ENCODE peak calls at places on chromosomes 3 and 15, in six cellular contexts. B is tibial nerve, K is A549, M is body of pancreas, U is transverse colon, W is H54. P is an unnamed sample.
A peak's percentile ranks its signal among the peaks of the same experiment; 100 is the strongest.

GRCh38 chr3:160331127-160331937 is 67.7 kb downstream of the IFT80 start:
- DNase-seq in U (no peak), W (no peak), K (peak; percentile 69), M (no peak), B (no peak), P (no peak)

GRCh38 chr3:188776447-188776846 is 395.3 kb upstream of the TPRG1 start:
- DNase-seq in U (no peak), B (no peak), M (no peak), W (no peak), K (no peak), P (no peak)

GRCh38 chr3:10619989-10620832 is 114.8 kb upstream of the ATP2B2 start:
- DNase-seq in W (no peak), U (no peak), M (no peak), K (no peak), B (no peak), P (no peak)

GRCh38 chr3:152272771-152273242 is 4.1 kb downstream of the MBNL1 start:
- DNase-seq in M (no peak), W (no peak), K (no peak), B (no peak), U (no peak), P (no peak)

GRCh38 chr3:111723293-111723963 is 128.3 kb upstream of the ZBED2 start:
- DNase-seq in K (no peak), M (no peak), U (no peak), B (no peak), W (no peak), P (no peak)

GRCh38 chr3:46228259-46229222 is 13.7 kb upstream of the CCR3 start:
- DNase-seq in B (no peak), M (no peak), W (no peak), U (no peak), K (no peak), P (no peak)

GRCh38 chr15:36964626-36965025 is 135.7 kb downstream of the MEIS2 start:
- DNase-seq in M (no peak), W (no peak), U (no peak), K (no peak), B (no peak), P (no peak)

GRCh38 chr3:33385423-33385822 is 54.8 kb downstream of the UBP1 start:
- DNase-seq in K (peak; percentile 12), B (no peak), U (no peak), W (no peak), M (no peak), P (no peak)

GRCh38 chr3:14283092-14283820 is 104.6 kb downstream of the LSM3 start:
- DNase-seq in U (no peak), M (no peak), B (no peak), W (no peak), K (no peak), P (no peak)

GRCh38 chr3:131221731-131222130 is 159.8 kb upstream of the NUDT16 start:
- DNase-seq in W (peak; percentile 19), U (no peak), K (peak; percentile 3), B (no peak), M (no peak), P (no peak)

GRCh38 chr3:192745150-192745549 is 17.8 kb upstream of the FGF12 start:
- DNase-seq in B (no peak), W (no peak), M (no peak), K (no peak), U (no peak), P (no peak)

GRCh38 chr3:23238578-23238977 is 35.5 kb downstream of the UBE2E2 start:
- DNase-seq in U (no peak), M (no peak), W (no peak), B (no peak), K (no peak), P (no peak)

GRCh38 chr3:194298331-194299227 is 52.5 kb downstream of the CPN2 start:
- DNase-seq in U (no peak), W (no peak), M (no peak), K (no peak), B (no peak), P (no peak)

GRCh38 chr15:38683382-38684242 is 119.0 kb upstream of the RASGRP1 start:
- DNase-seq in W (peak; percentile 28), M (peak; percentile 68), U (peak; percentile 70), B (no peak), K (peak; percentile 38), P (no peak)

GRCh38 chr3:122745365-122746021 is 48.1 kb downstream of the HSPBAP1 start:
- DNase-seq in K (no peak), B (no peak), U (no peak), M (no peak), W (no peak), P (no peak)

GRCh38 chr3:48407542-48408099 is 22.3 kb downstream of the PLXNB1 start:
- DNase-seq in M (no peak), U (no peak), K (no peak), W (no peak), B (peak; percentile 5), P (peak; percentile 0)

GRCh38 chr15:100113351-100114075 is 228.3 kb downstream of the ADAMTS17 start:
- DNase-seq in U (no peak), M (no peak), K (no peak), B (no peak), W (no peak), P (peak; percentile 45)

GRCh38 chr15:65383991-65384390 is 6.2 kb upstream of the IGDCC3 start:
- DNase-seq in M (no peak), W (no peak), U (no peak), B (no peak), K (no peak), P (no peak)

GRCh38 chr3:194928183-194928736 is 242.6 kb downstream of the FAM43A start:
- DNase-seq in M (no peak), U (no peak), K (no peak), W (no peak), B (no peak), P (no peak)

DNA sequence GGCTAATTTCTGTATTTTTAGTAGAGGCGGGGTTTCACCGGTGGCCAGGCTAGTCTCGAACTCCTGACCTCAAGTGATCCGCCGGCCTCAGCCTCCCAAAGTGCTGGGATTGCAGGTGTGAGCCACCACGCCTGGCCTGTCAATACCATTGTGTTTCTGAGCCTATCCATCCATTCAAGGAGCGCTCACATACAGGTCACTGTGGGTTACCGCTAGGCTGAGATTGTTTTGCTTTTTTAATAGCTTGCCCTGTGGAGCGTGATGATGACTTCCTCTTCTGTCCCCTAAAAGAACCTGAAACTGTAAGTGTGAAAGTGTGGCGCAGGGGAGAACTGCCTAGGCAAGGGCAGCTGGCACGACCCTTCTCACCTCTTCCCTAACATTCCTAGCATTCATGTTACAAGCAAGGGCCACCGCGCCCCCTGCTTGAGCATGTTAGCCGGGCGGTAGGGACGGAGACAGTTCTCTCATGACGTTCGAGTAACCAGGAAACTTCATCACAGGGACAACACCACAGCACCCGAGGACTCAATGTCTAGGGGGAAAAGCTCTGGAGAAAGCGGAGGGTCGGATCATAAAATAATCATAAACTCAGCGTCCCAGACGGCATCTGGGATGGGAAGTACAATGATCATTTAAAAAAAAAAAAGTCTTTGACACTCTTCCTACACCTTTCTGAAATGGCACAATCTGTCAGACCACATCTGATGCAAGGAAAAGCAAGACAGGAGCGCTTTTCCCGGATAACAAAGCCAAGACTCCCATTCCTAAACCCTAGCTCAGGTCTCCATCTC is 785 bp downstream of the LAMP3 start:
- DNase-seq in M (no peak), W (no peak), B (no peak), U (no peak), K (no peak), P (no peak)
- TF ChIP-seq POLR2A in M (no peak), W (no peak), B (no peak), U (no peak), K (no peak), P (no peak)

GRCh38 chr3:57089043-57089442 is 28.6 kb downstream of the SPATA12 start:
- DNase-seq in K (no peak), U (no peak), M (no peak), W (no peak), B (no peak), P (no peak)

GRCh38 chr3:57088503-57088902 is 28.0 kb downstream of the SPATA12 start:
- DNase-seq in W (no peak), K (no peak), U (no peak), M (no peak), B (no peak), P (no peak)

GRCh38 chr3:57085211-57085610 is 24.7 kb downstream of the SPATA12 start:
- DNase-seq in U (no peak), M (no peak), B (no peak), W (no peak), K (no peak), P (no peak)

GRCh38 chr3:57087361-57088092 is 27.1 kb downstream of the SPATA12 start:
- DNase-seq in U (no peak), B (no peak), M (no peak), W (no peak), K (no peak), P (no peak)

DNA sequence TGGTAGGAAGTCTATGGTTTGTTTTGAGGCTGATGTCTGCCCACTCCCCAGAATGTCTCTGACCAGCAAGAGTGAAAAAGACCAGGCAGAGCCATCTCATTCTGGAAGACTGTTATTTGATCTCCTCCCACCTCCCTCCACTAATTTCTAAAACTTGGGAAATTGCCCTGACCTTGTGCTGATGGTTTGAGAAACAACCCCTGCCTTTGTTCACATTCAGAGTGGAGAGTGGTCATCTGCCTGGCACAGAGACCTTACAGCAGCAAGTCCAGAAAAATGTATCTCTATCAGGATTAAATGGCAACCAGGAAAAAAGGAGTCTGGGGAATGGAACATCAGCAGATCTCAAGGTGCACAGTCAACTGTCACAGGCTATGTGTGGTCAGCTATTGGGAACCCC is 25.7 kb downstream of the SPATA12 start:
- DNase-seq in U (no peak), K (no peak), W (no peak), M (no peak), B (no peak), P (no peak)
- TF ChIP-seq POLR2A in U (no peak), K (no peak), W (no peak), M (no peak), B (no peak), P (no peak)

GRCh38 chr15:59366368-59367021 is 6.2 kb downstream of the MYO1E start:
- DNase-seq in B (no peak), W (no peak), M (no peak), K (peak; percentile 55), U (peak; percentile 31), P (no peak)

GRCh38 chr15:59367022-59367451 is 5.6 kb downstream of the MYO1E start:
- DNase-seq in U (no peak), B (no peak), M (no peak), K (no peak), W (no peak), P (no peak)

GRCh38 chr15:59371458-59372351 is 966 bp downstream of the MYO1E start:
- DNase-seq in W (no peak), U (peak; percentile 55), K (no peak), M (peak; percentile 68), B (no peak), P (peak; percentile 41)

GRCh38 chr15:59372352-59373211 is at the start of gene MYO1E:
- DNase-seq in M (peak; percentile 94), W (peak; percentile 88), B (peak; percentile 75), U (peak; percentile 92), K (peak; percentile 98), P (peak; percentile 93)

GRCh38 chr15:59369597-59369996 is 3.1 kb downstream of the MYO1E start:
- DNase-seq in K (no peak), M (no peak), U (no peak), W (no peak), B (no peak), P (no peak)
- TF ChIP-seq POLR2A in K (no peak), M (no peak), U (no peak), W (no peak), B (no peak), P (no peak)

GRCh38 chr15:31781261-31781660 is 249.1 kb upstream of the CHRNA7 start:
- DNase-seq in U (no peak), M (no peak), W (no peak), K (no peak), B (no peak), P (no peak)

GRCh38 chr15:31774045-31774444 is 256.3 kb upstream of the CHRNA7 start:
- DNase-seq in M (no peak), U (no peak), B (no peak), K (no peak), W (no peak), P (no peak)

GRCh38 chr15:31776039-31776438 is 254.3 kb upstream of the CHRNA7 start:
- DNase-seq in W (no peak), K (no peak), U (no peak), M (no peak), B (no peak), P (no peak)
- TF ChIP-seq POLR2A in W (no peak), K (no peak), U (no peak), M (no peak), B (no peak), P (no peak)

P was measured in heart left ventricle.